ENCODE peak calls at places on chromosome 5, in six cellular contexts. M is fibroblast of lung, L is heart right ventricle, A is transverse colon, Z is right atrium auricular region, P is brain microvascular endothelial cell. R is an unnamed sample.

GRCh38 chr5:146745937-146746577 is 132.5 kb downstream of the PPP2R2B start:
- DNase-seq in M (peak; percentile 30), A (no peak), P (no peak), L (no peak), Z (no peak), R (no peak)

GRCh38 chr5:174231961-174232487 is 186.5 kb downstream of the NSG2 start:
- DNase-seq in Z (no peak), M (peak; percentile 97), L (no peak), P (no peak), A (no peak), R (no peak)

GRCh38 chr5:150500905-150501304 is 7.0 kb upstream of the NDST1 start:
- DNase-seq in Z (no peak), L (no peak), M (no peak), P (no peak), A (no peak), R (no peak)

GRCh38 chr5:111930905-111931461 is 174.0 kb upstream of the NREP start:
- DNase-seq in M (peak; percentile 90), Z (no peak), A (no peak), L (no peak), P (peak; percentile 78), R (peak; percentile 91)

GRCh38 chr5:147906326-147907095 is at the start of gene C5orf46:
- DNase-seq in Z (no peak), L (no peak), P (peak; percentile 53), M (peak; percentile 88), A (no peak), R (peak; percentile 88)

GRCh38 chr5:78841767-78842166 is 143.3 kb downstream of the ARSB start:
- DNase-seq in P (peak; percentile 12), L (no peak), M (peak; percentile 71), Z (no peak), A (no peak), R (no peak)

GRCh38 chr5:172956936-172957335 is 2.3 kb upstream of the RPL26L1 start:
- DNase-seq in M (no peak), A (no peak), Z (no peak), L (no peak), P (no peak), R (no peak)

GRCh38 chr5:67115238-67115637 is 81.4 kb downstream of the CD180 start:
- DNase-seq in Z (no peak), A (no peak), L (no peak), M (no peak), P (no peak), R (no peak)

GRCh38 chr5:69414885-69415583 is at the start of gene MARVELD2:
- DNase-seq in A (peak; percentile 94), M (peak; percentile 54), P (peak; percentile 19), Z (no peak), L (peak; percentile 49), R (peak; percentile 74)

GRCh38 chr5:37501152-37501551 is 122.0 kb downstream of the WDR70 start:
- DNase-seq in M (peak; percentile 7), Z (no peak), L (no peak), A (no peak), P (no peak), R (peak; percentile 20)

GRCh38 chr5:145887976-145888574 is 15.3 kb upstream of the GRXCR2 start:
- DNase-seq in A (peak; percentile 75), P (peak; percentile 70), M (peak; percentile 53), L (peak; percentile 7), Z (no peak), R (peak; percentile 64)

GRCh38 chr5:40124367-40124766 is 555.3 kb upstream of the PTGER4 start:
- DNase-seq in M (no peak), Z (no peak), A (no peak), L (no peak), P (no peak), R (no peak)

GRCh38 chr5:11903121-11903613 is 1.1 kb downstream of the CTNND2 start:
- DNase-seq in P (no peak), M (peak; percentile 41), A (no peak), L (peak; percentile 12), Z (no peak), R (no peak)

GRCh38 chr5:140020601-140021177 is 22.4 kb downstream of the NRG2 start:
- DNase-seq in P (no peak), M (no peak), A (no peak), L (no peak), Z (no peak), R (no peak)

GRCh38 chr5:68898961-68899471 is 194.8 kb upstream of the SLC30A5 start:
- DNase-seq in P (peak; percentile 62), A (no peak), L (no peak), M (peak; percentile 83), Z (no peak), R (peak; percentile 87)

GRCh38 chr5:139473565-139473964 is 2.8 kb downstream of the SMIM33 start:
- DNase-seq in Z (no peak), P (no peak), L (no peak), A (no peak), M (no peak), R (peak; percentile 89)

GRCh38 chr5:57735754-57736153 is 253.1 kb upstream of the ACTBL2 start:
- DNase-seq in A (no peak), Z (no peak), P (peak; percentile 86), M (peak; percentile 96), L (no peak), R (peak; percentile 88)

GRCh38 chr5:107700486-107700885 is 29.7 kb upstream of the EFNA5 start:
- DNase-seq in Z (no peak), M (peak; percentile 4), P (no peak), L (no peak), A (no peak), R (no peak)

GRCh38 chr5:14373685-14374084 is 207.9 kb upstream of the OTULINL start:
- DNase-seq in L (no peak), A (no peak), M (no peak), Z (no peak), P (no peak), R (no peak)

GRCh38 chr5:90807483-90807882 is 248.9 kb downstream of the ADGRV1 start:
- DNase-seq in L (peak; percentile 32), A (no peak), P (no peak), M (no peak), Z (no peak), R (no peak)

GRCh38 chr5:14157494-14157782 is 14.3 kb downstream of the TRIO start:
- DNase-seq in M (no peak), A (no peak), L (no peak), Z (no peak), P (no peak), R (no peak)

GRCh38 chr5:97986069-97986468 is 787.4 kb upstream of the RGMB start:
- DNase-seq in M (peak; percentile 66), P (peak; percentile 87), L (no peak), Z (no peak), A (no peak), R (peak; percentile 25)
- TF ChIP-seq CTCF in M (no peak), P (peak; percentile 54), L (no peak), Z (no peak), A (no peak), R (no peak)

GRCh38 chr5:141806626-141807025 is 71.6 kb downstream of the PCDH1 start:
- DNase-seq in L (no peak), P (no peak), M (no peak), Z (no peak), A (no peak), R (no peak)

GRCh38 chr5:141808857-141809256 is 69.4 kb downstream of the PCDH1 start:
- DNase-seq in Z (no peak), P (no peak), A (no peak), L (no peak), M (no peak), R (no peak)

GRCh38 chr5:141809697-141810096 is 68.5 kb downstream of the PCDH1 start:
- DNase-seq in A (no peak), P (no peak), M (no peak), L (no peak), Z (no peak), R (no peak)

GRCh38 chr5:141807732-141808131 is 70.5 kb downstream of the PCDH1 start:
- DNase-seq in Z (no peak), P (no peak), A (no peak), L (no peak), M (no peak), R (no peak)

DNA sequence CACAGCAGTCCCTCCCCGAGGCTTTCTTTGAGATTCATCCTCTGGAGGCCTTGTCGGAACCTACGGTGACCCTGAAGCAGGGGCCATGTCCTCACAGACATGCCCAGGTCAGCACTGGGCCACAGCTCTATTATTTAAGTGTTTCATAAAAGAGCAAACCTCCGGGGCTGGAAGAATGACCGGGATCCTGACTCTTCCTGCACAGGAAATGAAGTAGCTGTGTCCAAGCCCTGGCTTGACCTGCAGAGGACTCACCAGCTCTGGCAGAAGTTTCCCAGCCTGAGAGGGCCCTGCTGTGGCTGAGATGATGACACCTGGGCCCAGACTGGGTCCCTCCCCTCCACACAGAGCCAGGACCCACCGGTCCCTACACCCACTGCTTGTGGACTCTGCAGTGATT is 72.3 kb downstream of the PCDH1 start:
- DNase-seq in L (peak; percentile 74), Z (peak; percentile 65), P (no peak), M (no peak), A (no peak), R (no peak)
- H3K27me3 ChIP-seq in L (peaks cover 16% of the 10 kb centered on the region), Z (no peaks in the 10 kb centered on the region), P (peaks cover 34% of the 10 kb centered on the region), M (peaks cover 46% of the 10 kb centered on the region), A (peaks cover 25% of the 10 kb centered on the region), R (peaks cover 19% of the 10 kb centered on the region)

GRCh38 chr5:134576386-134577021 is 51.0 kb downstream of the JADE2 start:
- DNase-seq in Z (no peak), P (no peak), L (no peak), A (no peak), M (no peak), R (no peak)

GRCh38 chr5:134572811-134573210 is 47.3 kb downstream of the JADE2 start:
- DNase-seq in Z (no peak), P (no peak), A (no peak), M (no peak), L (no peak), R (no peak)

GRCh38 chr5:134571703-134572405 is 46.4 kb downstream of the JADE2 start:
- DNase-seq in P (no peak), L (no peak), A (no peak), M (no peak), Z (no peak), R (no peak)

GRCh38 chr5:134575316-134575715 is 49.8 kb downstream of the JADE2 start:
- DNase-seq in A (no peak), P (no peak), Z (no peak), M (no peak), L (no peak), R (no peak)

GRCh38 chr5:134574521-134574920 is 49.1 kb downstream of the JADE2 start:
- DNase-seq in Z (no peak), L (no peak), A (no peak), M (no peak), P (no peak), R (no peak)
- TF ChIP-seq CTCF in Z (no peak), L (no peak), A (no peak), M (no peak), P (no peak), R (no peak)

DNA sequence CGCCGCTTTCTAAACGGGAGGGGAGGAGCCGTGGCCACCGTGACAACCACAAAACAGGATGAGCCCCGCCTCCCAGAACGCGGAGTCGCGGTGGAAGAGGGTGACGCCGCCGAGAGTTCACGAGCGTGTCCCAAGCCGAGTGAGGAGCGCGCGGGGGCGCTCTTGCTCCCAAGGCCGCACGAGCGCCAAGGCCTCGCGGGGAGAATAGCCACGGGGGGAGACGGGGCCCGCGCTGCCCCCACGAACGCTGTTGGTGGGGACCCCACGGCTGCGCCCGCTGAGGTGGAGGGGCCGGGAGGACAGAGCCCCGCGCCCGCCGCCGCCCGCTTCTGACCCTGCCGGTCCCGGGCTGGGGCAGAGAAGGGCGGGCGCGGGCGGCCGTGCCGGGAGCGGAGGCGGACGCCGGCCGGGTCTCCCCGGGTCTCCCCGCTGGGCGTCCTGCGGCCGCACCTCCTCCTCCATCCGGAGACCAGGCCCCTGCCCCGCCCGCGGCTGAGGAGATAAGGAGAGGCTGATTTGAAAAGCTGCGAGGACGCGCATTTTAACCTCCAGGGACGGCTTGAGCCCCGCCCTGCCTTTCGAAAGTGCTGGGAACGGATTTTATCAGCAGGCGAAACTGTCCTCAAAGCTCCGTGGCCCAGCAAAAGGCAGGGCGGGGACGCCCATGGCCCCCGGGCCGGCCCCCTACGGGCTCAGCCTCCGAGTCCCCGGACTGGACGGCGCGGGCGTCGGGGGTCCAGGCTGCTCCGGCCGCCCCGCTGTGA is 3.8 kb upstream of the NKD2 start:
- DNase-seq in Z (peak; percentile 84), L (peak; percentile 81), A (peak; percentile 65), P (no peak), M (peak; percentile 17), R (no peak)
- H3K27me3 ChIP-seq in Z (no peaks in the 10 kb centered on the region), L (peaks cover 24% of the 10 kb centered on the region), A (peaks cover 52% of the 10 kb centered on the region), P (peaks cover 71% of the 10 kb centered on the region), M (peaks cover 26% of the 10 kb centered on the region), R (peaks cover 31% of the 10 kb centered on the region)